ENCODE peak calls at places on chromosomes 4 and X, in five cellular contexts. One of them, this sample, is unnamed. For H3K4me1, the result is how much of the 10 kb centered on the place peaks cover.

GRCh38 chrX:47297874-47298273 is 65.1 kb downstream of the USP11 start:
- DNase-seq in SK-N-SH: no peak
- DNase-seq in HepG2: no peak
- DNase-seq in K562: no peak
- DNase-seq in GM12878: no peak
- DNase-seq in this sample: peak

GRCh38 chr4:179586460-179586859 is 2144.2 kb upstream of the AGA start:
- DNase-seq in SK-N-SH: no peak
- DNase-seq in GM12878: no peak
- DNase-seq in HepG2: no peak
- DNase-seq in K562: no peak
- DNase-seq in this sample: no peak

GRCh38 chr4:158819942-158820786 is 51.3 kb downstream of the FNIP2 start:
- DNase-seq in SK-N-SH: no peak
- DNase-seq in HepG2: no peak
- DNase-seq in K562: no peak
- DNase-seq in GM12878: no peak
- DNase-seq in this sample: no peak

GRCh38 chr4:143700060-143700419 is 435 bp downstream of the FREM3 start:
- DNase-seq in K562: no peak
- DNase-seq in HepG2: no peak
- DNase-seq in GM12878: no peak
- DNase-seq in SK-N-SH: peak
- DNase-seq in this sample: no peak

GRCh38 chr4:34731045-34731444 is 1513.3 kb downstream of the ARAP2 start:
- DNase-seq in HepG2: no peak
- DNase-seq in SK-N-SH: no peak
- DNase-seq in GM12878: no peak
- DNase-seq in K562: no peak
- DNase-seq in this sample: no peak

GRCh38 chr4:16931906-16932305 is 33.5 kb upstream of the LDB2 start:
- DNase-seq in HepG2: no peak
- DNase-seq in SK-N-SH: no peak
- DNase-seq in GM12878: no peak
- DNase-seq in K562: no peak
- DNase-seq in this sample: no peak

GRCh38 chr4:1105662-1106061 is 7.7 kb downstream of the RNF212 start:
- DNase-seq in K562: no peak
- DNase-seq in GM12878: no peak
- DNase-seq in HepG2: no peak
- DNase-seq in SK-N-SH: no peak
- DNase-seq in this sample: no peak

GRCh38 chr4:17038510-17039176 is 140.2 kb upstream of the LDB2 start:
- DNase-seq in HepG2: no peak
- DNase-seq in K562: no peak
- DNase-seq in SK-N-SH: no peak
- DNase-seq in GM12878: no peak
- DNase-seq in this sample: no peak

GRCh38 chrX:90040807-90041206 is 119.1 kb downstream of the TGIF2LX start:
- DNase-seq in K562: peak
- DNase-seq in HepG2: no peak
- DNase-seq in GM12878: no peak
- DNase-seq in SK-N-SH: peak
- DNase-seq in this sample: no peak
- TF ChIP-seq ZBTB33 in K562: no peak
- TF ChIP-seq ZBTB33 in HepG2: no peak
- TF ChIP-seq ZBTB33 in GM12878: no peak
- TF ChIP-seq ZBTB33 in SK-N-SH: no peak
- TF ChIP-seq ZBTB33 in this sample: no peak

DNA sequence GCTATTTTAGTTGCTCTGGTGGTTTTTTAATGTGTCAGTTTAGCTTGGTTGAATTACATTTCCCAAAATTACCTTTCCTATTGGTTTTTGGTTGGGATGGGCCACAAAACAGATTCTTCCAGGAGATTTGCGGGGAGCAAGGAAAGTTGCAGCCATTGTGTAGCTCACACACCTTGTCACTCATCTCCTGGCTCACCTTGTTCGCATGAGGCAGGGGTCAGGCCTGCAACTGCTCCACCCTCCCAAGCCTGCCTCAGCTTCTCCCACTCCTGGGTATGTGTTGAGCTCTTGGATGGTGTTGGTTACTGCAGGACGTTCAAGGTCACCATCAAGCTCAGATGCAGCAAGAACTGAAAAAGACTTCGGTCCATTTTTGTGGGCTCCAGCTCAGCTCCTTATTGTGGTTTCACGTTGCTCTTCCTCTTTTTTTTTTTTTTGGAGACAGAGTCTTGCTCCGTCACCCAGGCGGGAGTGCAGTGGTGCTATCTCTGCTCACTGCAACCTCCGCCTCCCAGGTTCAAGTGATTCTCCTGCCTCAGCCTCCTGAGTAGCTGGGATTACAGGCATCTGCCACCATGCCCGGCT is 95.6 kb upstream of the METTL14 start:
- DNase-seq in K562: no peak
- DNase-seq in HepG2: no peak
- DNase-seq in GM12878: no peak
- DNase-seq in SK-N-SH: no peak
- DNase-seq in this sample: no peak
- H3K4me1 ChIP-seq in K562: under half
- H3K4me1 ChIP-seq in HepG2: under half
- H3K4me1 ChIP-seq in GM12878: under half
- H3K4me1 ChIP-seq in SK-N-SH: under half
- H3K4me1 ChIP-seq in this sample: under half

DNA sequence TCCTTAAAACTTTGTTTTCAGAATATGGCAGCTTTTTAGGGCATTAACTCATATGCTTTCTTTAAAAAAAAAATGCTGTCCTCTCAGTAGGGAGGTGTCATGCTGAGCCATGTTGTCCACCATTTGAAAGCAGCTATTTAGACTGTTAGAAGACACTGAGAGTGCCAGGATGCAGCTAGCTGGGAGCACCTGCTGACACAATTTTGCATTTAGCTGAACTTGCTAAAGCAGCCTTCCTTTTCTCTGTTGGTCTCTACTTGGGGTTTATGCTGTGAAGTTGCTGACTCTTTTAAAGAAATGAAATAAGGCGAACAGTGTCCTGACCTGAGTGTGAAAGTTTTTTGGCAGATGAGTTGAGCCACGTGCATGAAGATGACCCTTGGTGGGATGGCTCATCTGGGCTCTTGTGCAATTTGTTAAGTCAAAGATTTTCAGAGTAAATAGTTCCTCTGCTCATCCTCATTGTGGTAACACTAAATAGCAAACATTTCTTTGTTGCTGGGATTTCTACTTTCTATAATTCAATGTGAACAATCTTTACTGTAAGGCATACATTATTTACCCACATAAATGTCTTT is 64.5 kb downstream of the CDS1 start:
- DNase-seq in HepG2: no peak
- DNase-seq in K562: no peak
- DNase-seq in SK-N-SH: no peak
- DNase-seq in GM12878: no peak
- DNase-seq in this sample: no peak
- TF ChIP-seq ZBTB33 in HepG2: no peak
- TF ChIP-seq ZBTB33 in K562: no peak
- TF ChIP-seq ZBTB33 in SK-N-SH: no peak
- TF ChIP-seq ZBTB33 in GM12878: no peak
- TF ChIP-seq ZBTB33 in this sample: no peak

DNA sequence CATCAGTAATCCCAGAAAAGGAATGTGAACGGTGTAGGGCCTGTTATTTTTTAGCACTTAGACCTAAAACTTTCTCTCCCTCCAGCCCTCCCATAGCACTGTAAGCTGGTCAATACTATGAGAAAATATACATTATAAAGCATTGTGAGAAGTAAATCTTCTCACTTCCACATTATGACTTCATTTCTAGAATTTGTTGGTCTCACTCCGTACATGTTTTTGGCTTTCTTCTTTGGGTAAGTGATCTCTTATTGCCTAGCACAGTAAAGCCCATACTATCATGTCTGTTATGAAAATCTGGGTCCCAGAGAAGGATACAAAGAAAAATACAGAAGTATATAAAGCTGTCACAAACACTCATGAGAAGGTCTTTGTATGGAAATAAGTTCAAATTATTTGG is 1851.1 kb upstream of the IGFBP7 start:
- DNase-seq in GM12878: no peak
- DNase-seq in SK-N-SH: no peak
- DNase-seq in HepG2: no peak
- DNase-seq in K562: no peak
- DNase-seq in this sample: no peak
- H3K4me1 ChIP-seq in GM12878: under half
- H3K4me1 ChIP-seq in SK-N-SH: under half
- H3K4me1 ChIP-seq in HepG2: under half
- H3K4me1 ChIP-seq in K562: under half
- H3K4me1 ChIP-seq in this sample: under half

GRCh38 chr4:89754531-89754930 is 82.4 kb downstream of the SNCA start:
- DNase-seq in HepG2: no peak
- DNase-seq in GM12878: no peak
- DNase-seq in SK-N-SH: no peak
- DNase-seq in K562: no peak
- DNase-seq in this sample: no peak
- TF ChIP-seq ZBTB33 in HepG2: no peak
- TF ChIP-seq ZBTB33 in GM12878: no peak
- TF ChIP-seq ZBTB33 in SK-N-SH: no peak
- TF ChIP-seq ZBTB33 in K562: no peak
- TF ChIP-seq ZBTB33 in this sample: no peak

GRCh38 chrX:72269671-72270251 is 7.3 kb downstream of the RPS4X start:
- DNase-seq in HepG2: no peak
- DNase-seq in K562: no peak
- DNase-seq in GM12878: no peak
- DNase-seq in SK-N-SH: no peak
- DNase-seq in this sample: no peak
- H3K4me1 ChIP-seq in HepG2: under half
- H3K4me1 ChIP-seq in K562: under half
- H3K4me1 ChIP-seq in GM12878: under half
- H3K4me1 ChIP-seq in SK-N-SH: half or more
- H3K4me1 ChIP-seq in this sample: under half

GRCh38 chr4:42397635-42398447 is 553 bp downstream of the SHISA3 start:
- DNase-seq in SK-N-SH: peak
- DNase-seq in HepG2: no peak
- DNase-seq in K562: no peak
- DNase-seq in GM12878: no peak
- DNase-seq in this sample: no peak

GRCh38 chr4:42401171-42401570 is 3.9 kb downstream of the SHISA3 start:
- DNase-seq in SK-N-SH: no peak
- DNase-seq in GM12878: no peak
- DNase-seq in HepG2: no peak
- DNase-seq in K562: no peak
- DNase-seq in this sample: no peak

GRCh38 chr4:42397256-42397634 is at the start of gene SHISA3:
- DNase-seq in HepG2: no peak
- DNase-seq in SK-N-SH: peak
- DNase-seq in GM12878: no peak
- DNase-seq in K562: no peak
- DNase-seq in this sample: no peak

GRCh38 chr4:42398448-42399355 is 1.4 kb downstream of the SHISA3 start:
- DNase-seq in SK-N-SH: no peak
- DNase-seq in K562: no peak
- DNase-seq in HepG2: no peak
- DNase-seq in GM12878: no peak
- DNase-seq in this sample: no peak

DNA sequence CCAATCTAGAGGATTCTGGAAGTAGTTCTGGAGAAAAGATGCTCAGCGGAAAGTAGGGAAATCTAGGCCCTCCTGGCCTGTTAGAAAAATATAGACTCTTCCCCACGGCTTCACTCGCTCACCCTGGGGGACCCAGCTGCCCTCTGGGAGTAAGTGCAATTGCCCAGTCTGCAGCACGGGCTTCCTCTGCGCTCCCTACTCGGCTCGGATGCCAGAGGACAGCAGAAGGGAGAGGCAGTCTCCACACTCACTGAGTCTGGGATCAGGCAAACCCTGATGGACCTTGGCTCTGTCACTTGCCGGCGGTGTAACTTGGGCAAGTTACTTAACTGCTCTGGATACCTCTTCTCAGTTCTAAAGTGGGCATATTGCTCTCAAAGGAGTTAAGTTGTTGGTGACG is 2.1 kb downstream of the SHISA3 start:
- DNase-seq in SK-N-SH: no peak
- DNase-seq in HepG2: no peak
- DNase-seq in GM12878: no peak
- DNase-seq in K562: no peak
- DNase-seq in this sample: no peak
- TF ChIP-seq ZBTB33 in SK-N-SH: no peak
- TF ChIP-seq ZBTB33 in HepG2: no peak
- TF ChIP-seq ZBTB33 in GM12878: no peak
- TF ChIP-seq ZBTB33 in K562: no peak
- TF ChIP-seq ZBTB33 in this sample: no peak